ENCODE peak calls at places on chromosome 5, in eight cellular contexts. One of them, this sample, is unnamed.

GRCh38 chr5:148986636-148987035 is 76.2 kb downstream of the SH3TC2 start:
- DNase-seq in activated naive CD4-positive, alpha-beta T cell treated with anti-CD3 and anti-CD28 coated beads for 36 hours: no peak
- DNase-seq in occipital lobe: no peak
- DNase-seq in neural crest cell: no peak
- DNase-seq in T-cell: no peak
- DNase-seq in NCI-H1092 treated with DMSO at 0.1 percent for 48 hours: no peak
- DNase-seq in endodermal cell: no peak
- DNase-seq in EL: no peak
- DNase-seq in this sample: no peak

GRCh38 chr5:119273391-119273839 is 82.4 kb upstream of the TNFAIP8 start:
- DNase-seq in T-cell: no peak
- DNase-seq in NCI-H1092 treated with DMSO at 0.1 percent for 48 hours: no peak
- DNase-seq in endodermal cell: no peak
- DNase-seq in neural crest cell: no peak
- DNase-seq in EL: no peak
- DNase-seq in occipital lobe: no peak
- DNase-seq in activated naive CD4-positive, alpha-beta T cell treated with anti-CD3 and anti-CD28 coated beads for 36 hours: peak
- DNase-seq in this sample: no peak

GRCh38 chr5:140244525-140245025 is 58.3 kb downstream of the PFDN1 start:
- DNase-seq in EL: peak
- DNase-seq in NCI-H1092 treated with DMSO at 0.1 percent for 48 hours: peak
- DNase-seq in endodermal cell: peak
- DNase-seq in occipital lobe: peak
- DNase-seq in T-cell: peak
- DNase-seq in neural crest cell: peak
- DNase-seq in activated naive CD4-positive, alpha-beta T cell treated with anti-CD3 and anti-CD28 coated beads for 36 hours: peak
- DNase-seq in this sample: peak

GRCh38 chr5:10317825-10318682 is 10.4 kb upstream of the CMBL start:
- DNase-seq in occipital lobe: no peak
- DNase-seq in activated naive CD4-positive, alpha-beta T cell treated with anti-CD3 and anti-CD28 coated beads for 36 hours: no peak
- DNase-seq in NCI-H1092 treated with DMSO at 0.1 percent for 48 hours: no peak
- DNase-seq in neural crest cell: no peak
- DNase-seq in T-cell: no peak
- DNase-seq in EL: peak
- DNase-seq in endodermal cell: no peak
- DNase-seq in this sample: no peak

GRCh38 chr5:34858798-34859197 is 19.8 kb downstream of the TTC23L start:
- DNase-seq in T-cell: no peak
- DNase-seq in EL: no peak
- DNase-seq in neural crest cell: no peak
- DNase-seq in occipital lobe: no peak
- DNase-seq in NCI-H1092 treated with DMSO at 0.1 percent for 48 hours: no peak
- DNase-seq in activated naive CD4-positive, alpha-beta T cell treated with anti-CD3 and anti-CD28 coated beads for 36 hours: no peak
- DNase-seq in endodermal cell: no peak
- DNase-seq in this sample: no peak

GRCh38 chr5:39100851-39101396 is 26.7 kb upstream of the RICTOR start:
- DNase-seq in T-cell: no peak
- DNase-seq in EL: peak
- DNase-seq in activated naive CD4-positive, alpha-beta T cell treated with anti-CD3 and anti-CD28 coated beads for 36 hours: no peak
- DNase-seq in occipital lobe: no peak
- DNase-seq in NCI-H1092 treated with DMSO at 0.1 percent for 48 hours: no peak
- DNase-seq in endodermal cell: no peak
- DNase-seq in neural crest cell: no peak
- DNase-seq in this sample: no peak

GRCh38 chr5:73303139-73304079 is 130.4 kb downstream of the TMEM174 start:
- DNase-seq in neural crest cell: no peak
- DNase-seq in EL: no peak
- DNase-seq in T-cell: no peak
- DNase-seq in endodermal cell: peak
- DNase-seq in occipital lobe: no peak
- DNase-seq in activated naive CD4-positive, alpha-beta T cell treated with anti-CD3 and anti-CD28 coated beads for 36 hours: no peak
- DNase-seq in NCI-H1092 treated with DMSO at 0.1 percent for 48 hours: no peak
- DNase-seq in this sample: peak

GRCh38 chr5:176542135-176542595 is 5.0 kb upstream of the RNF44 start:
- DNase-seq in NCI-H1092 treated with DMSO at 0.1 percent for 48 hours: no peak
- DNase-seq in activated naive CD4-positive, alpha-beta T cell treated with anti-CD3 and anti-CD28 coated beads for 36 hours: peak
- DNase-seq in occipital lobe: no peak
- DNase-seq in neural crest cell: no peak
- DNase-seq in T-cell: peak
- DNase-seq in EL: no peak
- DNase-seq in endodermal cell: peak
- DNase-seq in this sample: no peak

GRCh38 chr5:51657340-51658240 is 274.3 kb downstream of the ISL1 start:
- DNase-seq in EL: no peak
- DNase-seq in NCI-H1092 treated with DMSO at 0.1 percent for 48 hours: no peak
- DNase-seq in activated naive CD4-positive, alpha-beta T cell treated with anti-CD3 and anti-CD28 coated beads for 36 hours: no peak
- DNase-seq in T-cell: no peak
- DNase-seq in occipital lobe: no peak
- DNase-seq in endodermal cell: no peak
- DNase-seq in neural crest cell: no peak
- DNase-seq in this sample: no peak

GRCh38 chr5:147403659-147404640 is 105.9 kb downstream of the DPYSL3 start:
- DNase-seq in occipital lobe: peak
- DNase-seq in EL: peak
- DNase-seq in neural crest cell: no peak
- DNase-seq in activated naive CD4-positive, alpha-beta T cell treated with anti-CD3 and anti-CD28 coated beads for 36 hours: no peak
- DNase-seq in endodermal cell: no peak
- DNase-seq in NCI-H1092 treated with DMSO at 0.1 percent for 48 hours: no peak
- DNase-seq in T-cell: no peak
- DNase-seq in this sample: peak

GRCh38 chr5:151126199-151126645 is 31.4 kb downstream of the ANXA6 start:
- DNase-seq in occipital lobe: peak
- DNase-seq in EL: peak
- DNase-seq in activated naive CD4-positive, alpha-beta T cell treated with anti-CD3 and anti-CD28 coated beads for 36 hours: peak
- DNase-seq in NCI-H1092 treated with DMSO at 0.1 percent for 48 hours: peak
- DNase-seq in T-cell: peak
- DNase-seq in endodermal cell: peak
- DNase-seq in neural crest cell: peak
- DNase-seq in this sample: peak

GRCh38 chr5:103034662-103035392 is 85.1 kb downstream of the GIN1 start:
- DNase-seq in endodermal cell: peak
- DNase-seq in neural crest cell: no peak
- DNase-seq in EL: no peak
- DNase-seq in T-cell: no peak
- DNase-seq in NCI-H1092 treated with DMSO at 0.1 percent for 48 hours: no peak
- DNase-seq in activated naive CD4-positive, alpha-beta T cell treated with anti-CD3 and anti-CD28 coated beads for 36 hours: no peak
- DNase-seq in occipital lobe: no peak
- DNase-seq in this sample: no peak

GRCh38 chr5:136656811-136657210 is 291.5 kb upstream of the TRPC7 start:
- DNase-seq in endodermal cell: no peak
- DNase-seq in T-cell: no peak
- DNase-seq in neural crest cell: no peak
- DNase-seq in EL: peak
- DNase-seq in NCI-H1092 treated with DMSO at 0.1 percent for 48 hours: no peak
- DNase-seq in activated naive CD4-positive, alpha-beta T cell treated with anti-CD3 and anti-CD28 coated beads for 36 hours: no peak
- DNase-seq in occipital lobe: no peak
- DNase-seq in this sample: no peak

GRCh38 chr5:148382961-148383360 is 797 bp upstream of the FBXO38 start:
- DNase-seq in neural crest cell: no peak
- DNase-seq in EL: no peak
- DNase-seq in T-cell: no peak
- DNase-seq in NCI-H1092 treated with DMSO at 0.1 percent for 48 hours: no peak
- DNase-seq in occipital lobe: no peak
- DNase-seq in activated naive CD4-positive, alpha-beta T cell treated with anti-CD3 and anti-CD28 coated beads for 36 hours: no peak
- DNase-seq in endodermal cell: no peak
- DNase-seq in this sample: no peak

GRCh38 chr5:78907255-78907886 is 77.7 kb downstream of the ARSB start:
- DNase-seq in EL: peak
- DNase-seq in endodermal cell: no peak
- DNase-seq in T-cell: no peak
- DNase-seq in NCI-H1092 treated with DMSO at 0.1 percent for 48 hours: no peak
- DNase-seq in neural crest cell: no peak
- DNase-seq in occipital lobe: peak
- DNase-seq in activated naive CD4-positive, alpha-beta T cell treated with anti-CD3 and anti-CD28 coated beads for 36 hours: no peak
- DNase-seq in this sample: peak

GRCh38 chr5:150446103-150446502 is 3.4 kb downstream of the RPS14 start:
- DNase-seq in NCI-H1092 treated with DMSO at 0.1 percent for 48 hours: no peak
- DNase-seq in T-cell: no peak
- DNase-seq in neural crest cell: no peak
- DNase-seq in endodermal cell: no peak
- DNase-seq in activated naive CD4-positive, alpha-beta T cell treated with anti-CD3 and anti-CD28 coated beads for 36 hours: no peak
- DNase-seq in occipital lobe: no peak
- DNase-seq in EL: no peak
- DNase-seq in this sample: no peak

GRCh38 chr5:56829137-56829536 is 13.8 kb downstream of the MAP3K1 start:
- DNase-seq in activated naive CD4-positive, alpha-beta T cell treated with anti-CD3 and anti-CD28 coated beads for 36 hours: peak
- DNase-seq in T-cell: peak
- DNase-seq in occipital lobe: no peak
- DNase-seq in NCI-H1092 treated with DMSO at 0.1 percent for 48 hours: no peak
- DNase-seq in neural crest cell: no peak
- DNase-seq in EL: no peak
- DNase-seq in endodermal cell: no peak
- DNase-seq in this sample: no peak

GRCh38 chr5:95924720-95925119 is 36.9 kb downstream of the ELL2 start:
- DNase-seq in EL: no peak
- DNase-seq in activated naive CD4-positive, alpha-beta T cell treated with anti-CD3 and anti-CD28 coated beads for 36 hours: no peak
- DNase-seq in T-cell: no peak
- DNase-seq in neural crest cell: no peak
- DNase-seq in occipital lobe: no peak
- DNase-seq in NCI-H1092 treated with DMSO at 0.1 percent for 48 hours: no peak
- DNase-seq in endodermal cell: no peak
- DNase-seq in this sample: peak

GRCh38 chr5:153565822-153566221 is 75.4 kb downstream of the GRIA1 start:
- DNase-seq in T-cell: no peak
- DNase-seq in NCI-H1092 treated with DMSO at 0.1 percent for 48 hours: no peak
- DNase-seq in EL: peak
- DNase-seq in occipital lobe: no peak
- DNase-seq in activated naive CD4-positive, alpha-beta T cell treated with anti-CD3 and anti-CD28 coated beads for 36 hours: no peak
- DNase-seq in neural crest cell: no peak
- DNase-seq in endodermal cell: no peak
- DNase-seq in this sample: no peak

GRCh38 chr5:76679231-76679630 is 36.7 kb upstream of the F2R start:
- DNase-seq in occipital lobe: no peak
- DNase-seq in T-cell: no peak
- DNase-seq in neural crest cell: no peak
- DNase-seq in endodermal cell: no peak
- DNase-seq in activated naive CD4-positive, alpha-beta T cell treated with anti-CD3 and anti-CD28 coated beads for 36 hours: no peak
- DNase-seq in EL: no peak
- DNase-seq in NCI-H1092 treated with DMSO at 0.1 percent for 48 hours: no peak
- DNase-seq in this sample: no peak

GRCh38 chr5:150103678-150104549 is 17.6 kb upstream of the CSF1R start:
- DNase-seq in EL: no peak
- DNase-seq in neural crest cell: no peak
- DNase-seq in occipital lobe: no peak
- DNase-seq in activated naive CD4-positive, alpha-beta T cell treated with anti-CD3 and anti-CD28 coated beads for 36 hours: no peak
- DNase-seq in endodermal cell: peak
- DNase-seq in T-cell: no peak
- DNase-seq in NCI-H1092 treated with DMSO at 0.1 percent for 48 hours: no peak
- DNase-seq in this sample: no peak

GRCh38 chr5:6218517-6218916 is 159.8 kb downstream of the MED10 start:
- DNase-seq in NCI-H1092 treated with DMSO at 0.1 percent for 48 hours: no peak
- DNase-seq in occipital lobe: no peak
- DNase-seq in neural crest cell: no peak
- DNase-seq in activated naive CD4-positive, alpha-beta T cell treated with anti-CD3 and anti-CD28 coated beads for 36 hours: no peak
- DNase-seq in EL: no peak
- DNase-seq in T-cell: no peak
- DNase-seq in endodermal cell: no peak
- DNase-seq in this sample: no peak

GRCh38 chr5:173530547-173530946 is 85.9 kb downstream of the BOD1 start:
- DNase-seq in occipital lobe: no peak
- DNase-seq in neural crest cell: no peak
- DNase-seq in T-cell: no peak
- DNase-seq in NCI-H1092 treated with DMSO at 0.1 percent for 48 hours: no peak
- DNase-seq in endodermal cell: peak
- DNase-seq in EL: no peak
- DNase-seq in activated naive CD4-positive, alpha-beta T cell treated with anti-CD3 and anti-CD28 coated beads for 36 hours: no peak
- DNase-seq in this sample: no peak

GRCh38 chr5:122093415-122093814 is 15.4 kb upstream of the LOX start:
- DNase-seq in activated naive CD4-positive, alpha-beta T cell treated with anti-CD3 and anti-CD28 coated beads for 36 hours: no peak
- DNase-seq in neural crest cell: no peak
- DNase-seq in T-cell: no peak
- DNase-seq in occipital lobe: no peak
- DNase-seq in NCI-H1092 treated with DMSO at 0.1 percent for 48 hours: no peak
- DNase-seq in endodermal cell: no peak
- DNase-seq in EL: peak
- DNase-seq in this sample: no peak

GRCh38 chr5:945691-946541 is 53.2 kb downstream of the TRIP13 start:
- DNase-seq in activated naive CD4-positive, alpha-beta T cell treated with anti-CD3 and anti-CD28 coated beads for 36 hours: no peak
- DNase-seq in neural crest cell: no peak
- DNase-seq in endodermal cell: no peak
- DNase-seq in NCI-H1092 treated with DMSO at 0.1 percent for 48 hours: peak
- DNase-seq in T-cell: no peak
- DNase-seq in EL: no peak
- DNase-seq in occipital lobe: no peak
- DNase-seq in this sample: no peak

GRCh38 chr5:27158171-27158570 is 119.8 kb upstream of the CDH9 start:
- DNase-seq in occipital lobe: no peak
- DNase-seq in EL: no peak
- DNase-seq in NCI-H1092 treated with DMSO at 0.1 percent for 48 hours: no peak
- DNase-seq in endodermal cell: no peak
- DNase-seq in neural crest cell: no peak
- DNase-seq in activated naive CD4-positive, alpha-beta T cell treated with anti-CD3 and anti-CD28 coated beads for 36 hours: no peak
- DNase-seq in T-cell: no peak
- DNase-seq in this sample: no peak

This sample was measured in body of pancreas.